ENCODE peak calls at places on chromosomes 13 and 19, in six cellular contexts. J, W, Q, O, R and Y are unnamed samples.

GRCh38 chr19:1921825-1922224 is 16.6 kb downstream of the ADAT3 start:
- DNase-seq in O (no peak), W (no peak), J (no peak), Q (no peak), R (no peak), Y (no peak)

GRCh38 chr19:4238831-4239230 is 8.0 kb upstream of the YJU2 start:
- DNase-seq in W (no peak), R (no peak), O (no peak), J (no peak), Q (no peak), Y (no peak)

GRCh38 chr19:49809155-49809986 is 3.7 kb downstream of the FUZ start:
- DNase-seq in W (peak; percentile 45), Q (no peak), R (peak; percentile 19), J (peak; percentile 19), O (no peak), Y (no peak)

GRCh38 chr13:77898097-77898496 is 20.5 kb downstream of the EDNRB start:
- DNase-seq in R (peak; percentile 12), Q (no peak), J (no peak), O (no peak), W (no peak), Y (no peak)

GRCh38 chr13:48265217-48265815 is 32.3 kb downstream of the ITM2B start:
- DNase-seq in R (no peak), O (no peak), W (no peak), J (no peak), Q (peak; percentile 29), Y (peak; percentile 95)

GRCh38 chr13:76836311-76836710 is 49.9 kb downstream of the KCTD12 start:
- DNase-seq in R (peak; percentile 39), J (peak; percentile 74), W (no peak), O (no peak), Q (no peak), Y (no peak)

GRCh38 chr19:57192064-57192395 is 730 bp downstream of the ZNF264 start:
- DNase-seq in W (no peak), J (peak; percentile 7), Q (no peak), O (no peak), R (no peak), Y (no peak)

GRCh38 chr19:11098861-11099260 is 9.6 kb downstream of the LDLR start:
- DNase-seq in O (no peak), J (no peak), R (no peak), W (no peak), Q (no peak), Y (no peak)

GRCh38 chr13:42991892-42992584 is at the start of gene EPSTI1:
- DNase-seq in Q (peak; percentile 20), W (no peak), J (peak; percentile 68), O (no peak), R (peak; percentile 19), Y (peak; percentile 60)

GRCh38 chr13:101474419-101474957 is 22.0 kb downstream of the ITGBL1 start:
- DNase-seq in O (peak; percentile 47), J (peak; percentile 96), Q (no peak), W (no peak), R (peak; percentile 45), Y (no peak)

GRCh38 chr13:109945206-109945960 is 159.0 kb upstream of the IRS2 start:
- DNase-seq in W (no peak), R (peak; percentile 75), Q (no peak), O (no peak), J (peak; percentile 66), Y (no peak)

GRCh38 chr19:8081569-8082550 is 29.3 kb downstream of the CCL25 start:
- DNase-seq in Q (no peak), O (no peak), J (no peak), R (no peak), W (no peak), Y (no peak)

GRCh38 chr13:106804996-106805395 is 237.1 kb upstream of the ARGLU1 start:
- DNase-seq in R (no peak), J (no peak), O (no peak), W (no peak), Q (no peak), Y (peak; percentile 51)

GRCh38 chr13:105334211-105334610 is 1201.3 kb downstream of the EFNB2 start:
- DNase-seq in Q (no peak), J (peak; percentile 88), O (no peak), R (peak; percentile 56), W (no peak), Y (no peak)

GRCh38 chr13:60032836-60033235 is 130.9 kb downstream of the DIAPH3 start:
- DNase-seq in O (no peak), J (no peak), Q (no peak), R (no peak), W (no peak), Y (no peak)

GRCh38 chr13:20136781-20137703 is 23.8 kb downstream of the GJA3 start:
- DNase-seq in W (peak; percentile 28), Q (no peak), O (no peak), R (no peak), J (peak; percentile 9), Y (no peak)

GRCh38 chr13:110108348-110109139 is 198.4 kb downstream of the COL4A1 start:
- DNase-seq in W (peak; percentile 93), Q (peak; percentile 47), J (peak; percentile 86), O (peak; percentile 78), R (peak; percentile 65), Y (peak; percentile 47)

GRCh38 chr19:18205180-18205915 is 1.5 kb upstream of the RAB3A start:
- DNase-seq in Q (peak; percentile 64), R (no peak), J (peak; percentile 74), O (no peak), W (peak; percentile 73), Y (peak; percentile 63)